ENCODE peak calls at places on chromosome 21, in four cellular contexts. R is HepG2, F is K562, U is H1. D is an unnamed sample.

GRCh38 chr21:36038701-36039497 is 21.4 kb downstream of the SETD4 start:
- DNase-seq in R (no peak), F (no peak), U (no peak), D (no peak)

GRCh38 chr21:37799193-37800121 is 116.8 kb downstream of the KCNJ6 start:
- DNase-seq in R (no peak), F (no peak), U (no peak), D (no peak)

GRCh38 chr21:32844653-32845443 is 73.3 kb upstream of the PAXBP1 start:
- DNase-seq in R (no peak), F (no peak), U (no peak), D (peak)

GRCh38 chr21:33751120-33751519 is 108.8 kb downstream of the ITSN1 start:
- DNase-seq in R (no peak), F (no peak), U (no peak), D (no peak)

GRCh38 chr21:29187939-29188338 is 57.5 kb downstream of the MAP3K7CL start:
- DNase-seq in R (peak), F (no peak), U (no peak), D (no peak)

GRCh38 chr21:15135867-15136629 is 71.2 kb upstream of the NRIP1 start:
- DNase-seq in R (no peak), F (no peak), U (no peak), D (no peak)

GRCh38 chr21:26850116-26850643 is 5.0 kb upstream of the ADAMTS1 start:
- DNase-seq in R (peak), F (peak), U (no peak), D (peak)

GRCh38 chr21:29145837-29146453 is 15.5 kb downstream of the MAP3K7CL start:
- DNase-seq in R (no peak), F (no peak), U (no peak), D (no peak)

GRCh38 chr21:33984021-33984481 is 68.4 kb upstream of the ATP5PO start:
- DNase-seq in R (no peak), F (no peak), U (no peak), D (no peak)

GRCh38 chr21:38166214-38166547 is 90.6 kb upstream of the KCNJ15 start:
- DNase-seq in R (no peak), F (no peak), U (no peak), D (no peak)

GRCh38 chr21:35476616-35477395 is 427.7 kb upstream of the RUNX1 start:
- DNase-seq in R (no peak), F (no peak), U (no peak), D (no peak)

GRCh38 chr21:33396966-33397365 is 6.2 kb upstream of the IFNGR2 start:
- DNase-seq in R (no peak), F (no peak), U (no peak), D (no peak)

GRCh38 chr21:33395866-33396265 is 7.3 kb upstream of the IFNGR2 start:
- DNase-seq in R (no peak), F (no peak), U (no peak), D (no peak)

GRCh38 chr21:37983336-37984095 is 67.3 kb upstream of the KCNJ6 start:
- DNase-seq in R (no peak), F (no peak), U (no peak), D (peak)

GRCh38 chr21:34704119-34704518 is 35.3 kb downstream of the CLIC6 start:
- DNase-seq in R (no peak), F (no peak), U (no peak), D (no peak)

GRCh38 chr21:33268736-33269441 is 2.7 kb downstream of the IL10RB start:
- DNase-seq in R (peak), F (no peak), U (no peak), D (peak)

GRCh38 chr21:33854604-33855003 is 61.0 kb downstream of the ATP5PO start:
- DNase-seq in R (peak), F (no peak), U (no peak), D (peak)

GRCh38 chr21:36980280-36981048 is 14.0 kb upstream of the HLCS start:
- DNase-seq in R (no peak), F (no peak), U (no peak), D (no peak)

GRCh38 chr21:31299291-31300147 is 44.5 kb downstream of the TIAM1 start:
- DNase-seq in R (peak), F (no peak), U (no peak), D (no peak)
- TF ChIP-seq RAD21 in R (no peak), F (no peak), U (no peak), D (no peak)

DNA sequence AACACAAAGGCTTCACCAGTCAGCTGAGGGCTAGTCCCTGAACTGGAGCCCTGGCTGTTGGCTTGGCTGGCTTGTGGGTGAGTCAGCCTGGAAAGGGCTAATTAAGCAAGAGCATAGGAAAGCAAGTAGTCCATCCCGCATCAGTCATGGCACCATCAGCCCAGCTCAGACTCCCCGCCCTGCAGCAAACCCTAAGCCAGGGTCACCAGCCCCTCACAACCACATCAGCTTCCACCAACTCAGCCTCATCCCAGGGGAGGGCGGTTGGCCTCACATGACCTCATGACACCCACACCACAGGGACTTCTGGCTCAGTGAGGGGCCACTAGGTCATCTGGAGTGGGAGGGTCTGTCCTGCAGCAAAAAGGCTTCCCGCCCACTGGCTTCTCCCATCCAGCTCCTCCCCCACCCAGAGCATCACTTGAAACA is 7.0 kb upstream of the SPATC1L start:
- DNase-seq in R (no peak), F (peak), U (no peak), D (no peak)
- TF ChIP-seq JUN in R (no peak), F (no peak), U (no peak), D (no peak)

DNA sequence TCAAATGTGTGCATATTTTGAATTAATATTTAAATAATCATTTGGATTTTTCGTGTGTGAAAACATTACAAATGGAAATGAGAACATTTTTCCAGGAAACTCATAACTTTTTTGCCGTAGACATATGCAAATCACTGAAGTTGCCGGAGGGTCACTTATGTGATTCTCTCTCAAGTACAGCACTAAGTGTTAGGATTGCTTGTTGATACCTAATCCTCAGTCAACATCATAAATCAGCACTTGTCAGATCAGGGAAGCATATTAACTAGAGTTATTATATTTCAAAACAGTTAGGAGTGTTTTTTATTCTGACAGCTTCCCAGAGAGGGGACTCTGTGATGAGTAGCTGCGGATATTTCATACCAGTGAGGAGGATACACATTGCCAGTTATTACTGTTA is 41.4 kb downstream of the NCAM2 start:
- DNase-seq in R (no peak), F (no peak), U (no peak), D (no peak)
- TF ChIP-seq HDAC2 in R (no peak), F (no peak), U (no peak), D (no peak)

DNA sequence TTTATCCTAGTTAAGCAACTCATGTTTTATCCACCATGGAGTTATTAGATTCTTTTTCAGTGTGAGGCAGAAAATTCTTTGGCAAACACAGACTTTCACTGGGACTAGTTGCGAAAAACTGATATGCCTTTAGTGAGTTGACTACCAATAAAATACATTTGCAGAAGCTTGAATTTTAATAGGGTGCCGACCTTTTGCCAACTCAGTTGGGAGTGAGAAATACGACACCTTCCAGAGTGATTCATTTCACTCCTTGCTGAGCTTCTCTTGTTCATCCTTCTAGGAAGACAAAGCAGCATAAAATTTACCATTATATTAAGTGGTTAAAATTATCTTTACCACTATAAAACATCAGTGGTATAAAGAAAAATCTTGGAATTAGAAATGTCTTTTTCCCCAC is 1.2 kb upstream of the KRTAP23-1 start:
- DNase-seq in R (no peak), F (no peak), U (no peak), D (no peak)
- TF ChIP-seq RAD21 in R (no peak), F (no peak), U (no peak), D (no peak)

GRCh38 chr21:42594616-42595280 is 58.7 kb upstream of the PDE9A start:
- DNase-seq in R (no peak), F (no peak), U (no peak), D (no peak)

GRCh38 chr21:42595281-42596187 is 57.9 kb upstream of the PDE9A start:
- DNase-seq in R (no peak), F (no peak), U (no peak), D (no peak)

GRCh38 chr21:42592156-42592820 is 61.1 kb upstream of the PDE9A start:
- DNase-seq in R (no peak), F (no peak), U (no peak), D (no peak)

GRCh38 chr21:42593007-42593814 is 60.2 kb upstream of the PDE9A start:
- DNase-seq in R (peak), F (peak), U (peak), D (peak)

DNA sequence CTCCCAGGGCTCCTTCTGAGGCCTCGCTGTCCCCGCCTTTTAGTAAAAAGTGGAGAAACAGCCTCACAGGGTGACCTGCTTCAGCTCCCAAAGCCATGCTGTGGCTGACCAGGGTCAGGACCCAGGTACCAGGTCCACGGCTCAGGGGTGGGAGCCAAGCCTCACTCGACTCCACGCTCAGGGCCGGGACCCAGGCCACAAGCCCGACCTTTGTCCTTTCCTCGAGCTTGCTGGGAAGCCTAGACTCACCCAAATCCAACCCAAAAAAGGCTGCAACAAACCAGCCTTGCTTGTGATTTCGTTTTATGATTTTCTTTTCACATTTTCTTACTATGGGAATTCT is 59.6 kb upstream of the PDE9A start:
- DNase-seq in R (no peak), F (no peak), U (no peak), D (no peak)
- TF ChIP-seq JUN in R (no peak), F (no peak), U (no peak), D (no peak)

GRCh38 chr21:44800103-44800502 is 1.5 kb downstream of the UBE2G2 start:
- DNase-seq in R (peak), F (no peak), U (no peak), D (no peak)
- TF ChIP-seq HDAC2 in R (no peak), F (no peak), U (no peak), D (no peak)

DNA sequence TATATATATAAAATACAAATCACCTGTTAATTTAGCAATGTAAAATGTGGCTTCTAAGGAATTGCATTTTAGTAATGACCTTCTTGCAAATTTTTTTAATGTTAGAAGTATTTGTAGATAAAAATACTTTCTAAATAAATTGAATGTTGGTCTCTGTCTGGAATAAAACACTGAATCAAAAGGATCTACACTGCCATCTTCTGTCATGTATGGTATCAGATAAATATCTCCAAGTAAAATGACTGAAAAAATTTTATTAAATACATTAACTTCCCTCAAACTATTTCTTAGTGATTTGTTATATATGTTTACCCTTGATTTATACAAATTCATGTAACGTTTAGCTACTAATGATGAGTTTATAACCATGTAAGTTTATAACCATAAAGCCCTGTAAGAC is 2029.3 kb downstream of the MRPL39 start:
- DNase-seq in R (no peak), F (no peak), U (no peak), D (no peak)
- TF ChIP-seq RAD21 in R (no peak), F (no peak), U (no peak), D (no peak)

DNA sequence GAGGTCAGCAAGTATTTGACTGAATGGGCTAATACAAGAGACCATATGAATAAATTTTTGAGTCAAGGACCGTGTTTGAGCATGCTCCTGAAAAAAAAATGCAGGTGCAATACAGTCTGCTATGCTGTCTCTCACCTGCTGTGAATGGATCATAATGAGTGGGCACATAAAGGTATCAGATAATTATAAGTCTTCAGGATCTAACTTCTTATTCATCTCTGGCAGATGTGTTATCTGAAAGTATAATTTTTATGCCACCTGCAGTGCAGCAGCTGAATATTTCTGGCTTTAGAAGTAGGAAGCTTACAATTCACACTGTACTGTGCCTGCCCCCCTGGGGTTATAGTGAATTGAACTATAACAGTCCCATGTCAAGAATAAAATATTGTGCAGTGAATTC is 333.3 kb downstream of the MRPL39 start:
- DNase-seq in R (no peak), F (no peak), U (no peak), D (no peak)
- TF ChIP-seq JUN in R (no peak), F (no peak), U (no peak), D (no peak)

GRCh38 chr21:40699366-40699765 is 147.6 kb downstream of the DSCAM start:
- DNase-seq in R (no peak), F (no peak), U (no peak), D (no peak)

DNA sequence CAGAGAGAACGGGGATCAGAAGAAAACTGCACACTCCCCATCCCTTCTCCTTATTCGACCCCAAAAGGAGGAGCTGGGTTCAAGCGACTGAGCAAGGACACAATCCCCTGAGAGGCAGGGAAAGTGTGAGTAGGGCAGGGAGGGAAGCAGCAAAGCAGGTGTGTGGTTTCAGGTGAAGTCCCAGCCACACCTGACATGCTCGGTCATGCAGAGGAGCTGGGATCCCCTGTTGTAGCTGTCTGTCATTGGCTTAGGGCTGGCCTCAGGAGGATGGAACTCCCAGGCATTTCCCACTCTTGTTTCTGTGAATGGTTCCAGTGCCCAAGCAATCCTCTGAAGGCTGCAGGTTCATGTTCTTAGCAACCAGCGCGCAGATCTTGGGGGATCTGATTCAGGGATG is 150.7 kb downstream of the DSCAM start:
- DNase-seq in R (no peak), F (no peak), U (no peak), D (no peak)
- TF ChIP-seq HDAC2 in R (no peak), F (no peak), U (no peak), D (no peak)

DNA sequence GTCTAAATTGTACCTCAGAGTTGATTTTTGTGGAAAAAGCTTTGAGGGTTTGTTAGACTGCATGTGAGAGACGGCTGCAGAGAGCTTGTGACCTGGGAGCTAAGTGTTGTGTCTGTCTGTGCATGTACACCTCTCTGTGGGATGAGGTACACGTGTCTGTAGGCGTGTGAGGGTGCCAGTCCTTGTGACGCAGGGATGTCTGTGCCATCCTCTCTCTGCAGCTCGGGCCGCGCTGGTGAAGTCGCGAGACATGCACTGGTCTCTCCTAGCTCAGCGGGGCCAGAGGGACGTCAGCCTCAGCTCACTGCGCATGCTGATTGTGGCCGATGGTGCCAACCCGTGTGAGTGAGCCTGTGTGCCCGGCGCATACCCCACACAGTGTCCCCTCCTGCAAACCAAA is 66.6 kb downstream of the S100B start:
- DNase-seq in R (no peak), F (no peak), U (no peak), D (no peak)
- TF ChIP-seq RAD21 in R (no peak), F (no peak), U (no peak), D (no peak)